ENCODE peak calls at places on chromosomes 11 and 22, in ten cellular contexts. R is effector memory CD4-positive, alpha-beta T cell; T is NCI-H2081; M is skeletal muscle cell; L is CD4-positive, CD25-positive, alpha-beta regulatory T cell; O is AG09309; P is midbrain; I is uterus; Z is ovary; Q is activated naive CD4-positive, alpha-beta T cell treated with anti-CD3 and anti-CD28 coated beads for 36 hours. A is an unnamed sample.

GRCh38 chr11:3020011-3020410 is 27.9 kb upstream of the NAP1L4 start:
- DNase-seq in R (no peak), T (no peak), M (no peak), L (no peak), O (no peak), P (no peak), I (no peak), Z (no peak), Q (no peak), A (no peak)

GRCh38 chr11:85663781-85664560 is 958 bp downstream of the CREBZF start:
- DNase-seq in R (peak), T (peak), M (no peak), L (peak), O (no peak), P (peak), I (peak), Z (peak), Q (peak), A (peak)

GRCh38 chr11:34358258-34358665 is 452 bp upstream of the ABTB2 start:
- DNase-seq in R (no peak), T (peak), M (no peak), L (no peak), O (no peak), P (peak), I (peak), Z (peak), Q (no peak), A (no peak)

GRCh38 chr11:118915396-118915795 is 10.3 kb downstream of the BCL9L start:
- DNase-seq in R (no peak), T (no peak), M (no peak), L (no peak), O (no peak), P (no peak), I (no peak), Z (no peak), Q (no peak), A (no peak)

GRCh38 chr11:46951864-46952263 is 15.3 kb downstream of the CSTPP1 start:
- DNase-seq in R (no peak), T (no peak), M (no peak), L (no peak), O (no peak), P (no peak), I (no peak), Z (no peak), Q (no peak), A (no peak)

GRCh38 chr11:11229691-11230090 is 123.4 kb downstream of the CSNK2A3 start:
- DNase-seq in R (no peak), T (no peak), M (no peak), L (no peak), O (no peak), P (no peak), I (no peak), Z (no peak), Q (no peak), A (no peak)

GRCh38 chr11:34214961-34215805 is 109.8 kb downstream of the NAT10 start:
- DNase-seq in R (no peak), T (no peak), M (no peak), L (no peak), O (no peak), P (no peak), I (no peak), Z (no peak), Q (peak), A (peak)

GRCh38 chr11:119297938-119298337 is 19.0 kb downstream of the MCAM start:
- DNase-seq in R (no peak), T (no peak), M (no peak), L (no peak), O (no peak), P (no peak), I (no peak), Z (no peak), Q (no peak), A (no peak)

GRCh38 chr11:95544095-95544795 is 245.3 kb downstream of the FAM76B start:
- DNase-seq in R (no peak), T (no peak), M (peak), L (no peak), O (no peak), P (no peak), I (no peak), Z (no peak), Q (no peak), A (no peak)

GRCh38 chr11:57205046-57205671 is 23.4 kb downstream of the LRRC55 start:
- DNase-seq in R (no peak), T (no peak), M (no peak), L (no peak), O (peak), P (peak), I (no peak), Z (no peak), Q (no peak), A (no peak)

GRCh38 chr22:39185601-39186012 is 33.1 kb upstream of the CBX7 start:
- DNase-seq in R (no peak), T (no peak), M (no peak), L (no peak), O (no peak), P (peak), I (peak), Z (no peak), Q (no peak), A (no peak)

GRCh38 chr11:46984987-46985386 is 48.4 kb downstream of the CSTPP1 start:
- DNase-seq in R (no peak), T (no peak), M (no peak), L (no peak), O (no peak), P (no peak), I (no peak), Z (no peak), Q (no peak), A (no peak)

GRCh38 chr11:121544956-121545355 is 92.2 kb upstream of the SORL1-AS1 start:
- DNase-seq in R (no peak), T (no peak), M (no peak), L (no peak), O (no peak), P (no peak), I (no peak), Z (no peak), Q (peak), A (no peak)

GRCh38 chr11:116558504-116559252 is 214.1 kb downstream of the BUD13 start:
- DNase-seq in R (no peak), T (no peak), M (no peak), L (no peak), O (no peak), P (no peak), I (no peak), Z (no peak), Q (no peak), A (no peak)

GRCh38 chr11:31160504-31161422 is 208.8 kb downstream of the DCDC1 start:
- DNase-seq in R (no peak), T (peak), M (no peak), L (no peak), O (no peak), P (no peak), I (no peak), Z (no peak), Q (no peak), A (no peak)

A was measured in activated CD4-positive, alpha-beta T cell treated with anti-CD3 and anti-CD28 coated beads for 48 hours.